ENCODE peak calls at places on chromosomes 12 and 14, in four cellular contexts. K is H1, J is HepG2, O is GM12878. C is an unnamed sample.

GRCh38 chr14:21525995-21526671 is at the start of gene SALL2:
- DNase-seq in O (peak), J (peak), K (peak), C (peak)

GRCh38 chr14:94489336-94489735 is 13.3 kb upstream of the SERPINA9 start:
- DNase-seq in K (no peak), J (no peak), O (no peak), C (no peak)

GRCh38 chr14:53391631-53392030 is 238.5 kb upstream of the DDHD1 start:
- DNase-seq in J (no peak), K (no peak), O (no peak), C (no peak)

GRCh38 chr14:92494512-92494911 is 19.1 kb upstream of the RIN3 start:
- DNase-seq in O (peak), J (no peak), K (no peak), C (no peak)

GRCh38 chr12:44225128-44225527 is 389.2 kb downstream of the TMEM117 start:
- DNase-seq in J (no peak), O (no peak), K (no peak), C (no peak)

GRCh38 chr12:53220857-53221202 is 11.2 kb downstream of the RARG start:
- DNase-seq in J (peak), O (peak), K (no peak), C (peak)

GRCh38 chr12:7864751-7865150 is 8.0 kb downstream of the SLC2A14 start:
- DNase-seq in O (no peak), J (no peak), K (no peak), C (no peak)

GRCh38 chr12:49331360-49332222 is 5.4 kb downstream of the C1QL4 start:
- DNase-seq in O (no peak), K (no peak), J (peak), C (no peak)

GRCh38 chr14:105890474-105891220 is 364.3 kb downstream of the TMEM121 start:
- DNase-seq in K (no peak), J (no peak), O (no peak), C (no peak)

GRCh38 chr12:124464830-124465229 is 102.6 kb downstream of the NCOR2 start:
- DNase-seq in O (no peak), J (no peak), K (no peak), C (no peak)

GRCh38 chr14:76926521-76927251 is 100.5 kb downstream of the LRRC74A start:
- DNase-seq in K (no peak), O (no peak), J (no peak), C (no peak)

GRCh38 chr14:46405095-46405494 is 246.5 kb downstream of the RPL10L start:
- DNase-seq in K (no peak), J (no peak), O (no peak), C (no peak)

GRCh38 chr12:25929096-25929637 is 29.3 kb upstream of the RASSF8 start:
- DNase-seq in J (no peak), O (no peak), K (no peak), C (no peak)

GRCh38 chr12:20969766-20970165 is 159.3 kb downstream of the SLCO1B3 start:
- DNase-seq in J (no peak), K (no peak), O (no peak), C (no peak)

GRCh38 chr12:13692332-13692731 is 289.1 kb downstream of the GRIN2B start:
- DNase-seq in O (no peak), J (no peak), K (no peak), C (no peak)
- TF ChIP-seq SUZ12 in O (no peak), J (no peak), K (no peak), C (no peak)

GRCh38 chr12:39431002-39431796 is 11.7 kb downstream of the KIF21A start:
- DNase-seq in K (no peak), J (no peak), O (no peak), C (no peak)

GRCh38 chr12:39431797-39432196 is 11.1 kb downstream of the KIF21A start:
- DNase-seq in K (no peak), J (no peak), O (no peak), C (no peak)

GRCh38 chr12:39429809-39430208 is 13.1 kb downstream of the KIF21A start:
- DNase-seq in K (no peak), J (no peak), O (no peak), C (no peak)

GRCh38 chr12:39427360-39427808 is 15.5 kb downstream of the KIF21A start:
- DNase-seq in J (peak), O (no peak), K (no peak), C (no peak)

GRCh38 chr12:39426636-39427245 is 16.2 kb downstream of the KIF21A start:
- DNase-seq in O (no peak), K (no peak), J (no peak), C (no peak)
- H3K9ac ChIP-seq in O (no peak), K (no peak), J (no peak), C (no peak)

GRCh38 chr12:122687091-122687490 is 16.1 kb downstream of the HCAR2 start:
- DNase-seq in J (no peak), K (no peak), O (no peak), C (no peak)

GRCh38 chr12:122686538-122686937 is 16.6 kb downstream of the HCAR2 start:
- DNase-seq in O (no peak), J (no peak), K (no peak), C (no peak)

GRCh38 chr12:122684297-122684696 is 18.9 kb downstream of the HCAR2 start:
- DNase-seq in J (no peak), K (no peak), O (no peak), C (no peak)

DNA sequence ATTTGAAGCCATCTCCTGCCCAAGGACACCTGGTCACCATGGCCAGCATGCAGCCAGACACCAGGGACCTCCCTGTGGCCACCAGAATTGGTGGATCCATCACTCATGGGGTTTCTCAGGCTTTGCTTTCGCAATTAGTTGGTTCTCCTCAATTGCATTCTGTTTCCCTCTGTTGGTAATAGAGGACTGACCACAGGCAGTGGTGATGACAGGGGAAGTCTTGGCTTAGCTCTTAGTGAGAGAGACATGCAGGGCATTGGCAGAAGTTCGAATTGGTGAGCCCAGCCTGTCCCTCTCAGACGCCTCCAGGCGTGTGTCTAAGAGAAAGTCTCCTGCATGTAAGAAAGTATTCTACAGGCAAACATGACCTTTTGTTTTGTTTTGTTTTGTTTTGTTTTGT is 21.3 kb downstream of the HCAR2 start:
- DNase-seq in K (no peak), O (peak), J (no peak), C (no peak)
- TF ChIP-seq SUZ12 in K (no peak), O (no peak), J (no peak), C (no peak)

DNA sequence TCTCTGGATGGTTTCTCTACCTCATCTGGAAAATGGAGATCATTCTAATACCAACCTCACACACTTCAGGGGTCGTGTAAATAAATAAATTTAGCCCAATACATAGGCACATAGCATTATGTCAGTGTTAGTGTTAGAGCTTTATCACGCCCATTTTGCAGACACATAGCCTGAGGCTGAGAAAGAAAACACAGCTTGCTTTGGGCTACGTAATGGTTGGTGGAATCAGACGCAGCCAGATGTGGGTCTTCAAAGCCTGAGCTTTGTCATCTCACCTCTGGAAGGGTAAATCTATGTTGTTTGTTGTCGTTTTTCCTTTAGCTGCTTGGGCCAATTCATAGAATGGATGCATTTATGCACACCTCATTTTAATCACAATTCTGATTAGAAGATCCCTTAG is 191.6 kb downstream of the RBM19 start:
- DNase-seq in K (no peak), J (no peak), O (no peak), C (no peak)
- H3K9ac ChIP-seq in K (no peak), J (no peak), O (no peak), C (no peak)

GRCh38 chr12:66235626-66236281 is 46.7 kb downstream of the IRAK3 start:
- DNase-seq in K (no peak), O (no peak), J (no peak), C (no peak)

GRCh38 chr12:66236969-66237368 is 48.0 kb downstream of the IRAK3 start:
- DNase-seq in K (no peak), O (no peak), J (no peak), C (no peak)

GRCh38 chr12:66237505-66238175 is 48.6 kb downstream of the IRAK3 start:
- DNase-seq in K (no peak), J (no peak), O (no peak), C (no peak)

GRCh38 chr12:66228462-66228861 is 39.4 kb downstream of the IRAK3 start:
- DNase-seq in J (no peak), O (no peak), K (no peak), C (no peak)

DNA sequence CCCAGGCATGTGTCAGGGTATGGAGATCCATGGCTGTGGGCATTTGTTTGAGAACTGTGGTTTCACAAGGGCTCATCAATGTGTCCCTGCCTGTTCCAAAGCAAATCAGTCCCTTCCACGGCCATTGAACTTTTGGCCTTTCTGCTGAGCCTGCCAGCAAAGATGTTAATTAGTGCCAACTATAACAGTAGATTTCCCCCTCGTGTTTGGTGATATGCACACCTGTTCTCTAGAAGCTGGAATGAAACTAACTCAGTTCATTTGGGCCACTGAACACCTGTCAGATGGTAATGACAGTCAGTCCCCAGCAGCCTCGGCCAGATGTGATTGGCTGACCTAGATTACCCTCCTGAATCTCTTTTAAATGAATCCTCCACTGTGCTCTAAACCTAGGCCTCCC is 43.2 kb downstream of the IRAK3 start:
- DNase-seq in J (no peak), K (no peak), O (no peak), C (no peak)
- TF ChIP-seq SUZ12 in J (no peak), K (no peak), O (no peak), C (no peak)

GRCh38 chr14:103526914-103527248 is 2.1 kb upstream of the TRMT61A start:
- DNase-seq in O (no peak), J (no peak), K (no peak), C (no peak)
- H3K9ac ChIP-seq in O (no peak), J (no peak), K (no peak), C (no peak)